ENCODE peak calls at places on chromosomes 4 and X, in five cellular contexts. A is K562, B is A549, V is HepG2, N is SK-N-SH. Z is an unnamed sample.
A peak's percentile ranks its signal among the peaks of the same experiment; 100 is the strongest.

GRCh38 chrX:1507511-1508463 is 29.2 kb downstream of the P2RY8 start:
- DNase-seq in N (no peak), A (no peak), V (no peak), B (no peak), Z (no peak)

GRCh38 chr4:118281611-118282442 is 71.0 kb downstream of the PRSS12 start:
- DNase-seq in B (no peak), A (peak; percentile 15), N (no peak), V (peak; percentile 18), Z (peak; percentile 19)

GRCh38 chrX:125202486-125203378 is 116.9 kb upstream of the TEX13C start:
- DNase-seq in N (peak; percentile 2), V (no peak), B (no peak), A (no peak), Z (no peak)

GRCh38 chrX:11427082-11428033 is 134.1 kb downstream of the AMELX start:
- DNase-seq in A (peak; percentile 67), N (peak; percentile 26), V (no peak), B (no peak), Z (peak; percentile 29)

GRCh38 chr4:1533501-1534064 is 127.3 kb upstream of the NKX1-1 start:
- DNase-seq in N (no peak), V (no peak), B (no peak), A (no peak), Z (no peak)

GRCh38 chr4:15778191-15778741 is at the start of gene CD38:
- DNase-seq in A (no peak), N (peak; percentile 78), V (no peak), B (peak; percentile 10), Z (no peak)

GRCh38 chr4:52376107-52376704 is 282.9 kb downstream of the USP46 start:
- DNase-seq in A (peak; percentile 32), V (peak; percentile 45), B (peak; percentile 5), N (peak; percentile 41), Z (peak; percentile 51)

GRCh38 chr4:162011039-162011438 is 152.8 kb downstream of the FSTL5 start:
- DNase-seq in A (no peak), B (no peak), N (no peak), V (no peak), Z (no peak)

GRCh38 chr4:3308691-3309090 is 15.9 kb downstream of the RGS12 start:
- DNase-seq in A (no peak), B (no peak), N (no peak), V (no peak), Z (no peak)

GRCh38 chrX:16882702-16883486 is 12.7 kb upstream of the RBBP7 start:
- DNase-seq in N (peak; percentile 70), V (peak; percentile 44), B (peak; percentile 74), A (peak; percentile 59), Z (peak; percentile 73)

GRCh38 chrX:29788991-29789699 is 426.2 kb upstream of the MAGEB2 start:
- DNase-seq in V (no peak), N (no peak), A (no peak), B (no peak), Z (no peak)

GRCh38 chrX:31224321-31225012 is 152.6 kb upstream of the FTHL17 start:
- DNase-seq in N (no peak), B (no peak), V (no peak), A (no peak), Z (peak; percentile 8)

GRCh38 chr4:52098618-52099017 is 47.5 kb downstream of the SPATA18 start:
- DNase-seq in B (no peak), A (no peak), N (no peak), V (no peak), Z (no peak)

GRCh38 chr4:188145626-188146025 is 6.4 kb downstream of the TRIML1 start:
- DNase-seq in N (no peak), B (no peak), V (no peak), A (no peak), Z (no peak)

GRCh38 chrX:38903093-38903492 is 101.8 kb downstream of the MID1IP1 start:
- DNase-seq in B (no peak), V (no peak), N (no peak), A (no peak), Z (no peak)

GRCh38 chrX:21666679-21667078 is 8.5 kb upstream of the KLHL34 start:
- DNase-seq in B (no peak), N (no peak), A (no peak), V (no peak), Z (no peak)

GRCh38 chr4:52660643-52661042 is 1.5 kb upstream of the USP46 start:
- DNase-seq in A (no peak), N (no peak), V (no peak), B (no peak), Z (no peak)

GRCh38 chrX:30615229-30615628 is 37.7 kb upstream of the TASL start:
- DNase-seq in B (no peak), N (no peak), A (no peak), V (no peak), Z (no peak)

GRCh38 chrX:112636951-112637541 is 42.7 kb downstream of the LHFPL1 start:
- DNase-seq in N (no peak), V (no peak), A (no peak), B (no peak), Z (no peak)

GRCh38 chr4:8761824-8762205 is 109.8 kb downstream of the HMX1 start:
- DNase-seq in N (no peak), B (no peak), V (no peak), A (no peak), Z (no peak)

GRCh38 chr4:24885342-24885741 is 27.5 kb downstream of the CCDC149 start:
- DNase-seq in A (no peak), N (no peak), B (no peak), V (no peak), Z (no peak)

GRCh38 chrX:12895856-12896255 is 10.6 kb upstream of the TLR8 start:
- DNase-seq in N (no peak), A (no peak), V (no peak), B (no peak), Z (peak; percentile 27)
- TF ChIP-seq MAX in N (no peak), A (no peak), V (no peak), B (no peak), Z (no peak)

DNA sequence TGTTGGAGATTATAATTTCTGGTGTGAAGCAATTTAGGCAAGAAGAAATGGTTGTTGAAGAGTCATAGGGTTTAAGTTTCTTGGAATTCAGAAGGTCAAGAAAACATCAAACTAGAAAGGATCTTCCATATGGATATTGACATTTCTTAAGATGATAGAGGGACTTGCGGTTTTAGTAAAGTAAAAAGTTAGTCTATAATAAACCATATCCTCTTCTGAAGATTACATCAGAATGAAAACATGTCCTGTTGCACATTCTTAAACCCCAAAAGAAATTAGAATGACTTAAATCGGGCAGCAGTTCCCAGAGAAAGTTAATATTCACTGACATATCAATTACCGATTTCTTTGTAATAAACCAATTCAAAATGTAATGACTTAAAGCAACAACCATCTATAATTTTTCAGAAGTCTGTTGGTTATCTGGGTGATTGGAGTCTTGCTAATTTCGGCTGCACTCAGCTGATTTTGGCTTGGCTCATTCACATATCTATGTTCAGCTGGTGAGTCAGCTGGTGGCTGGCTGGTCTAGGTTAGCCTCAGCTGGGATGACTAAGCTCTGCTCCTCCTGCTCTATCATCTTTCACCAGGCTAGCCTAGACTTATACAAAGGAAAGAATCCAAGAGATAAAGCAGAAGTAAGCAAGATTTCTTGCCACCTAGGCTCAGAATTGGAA is 24.4 kb upstream of the DYNLT3 start:
- DNase-seq in A (peak; percentile 31), B (peak; percentile 69), N (no peak), V (no peak), Z (peak; percentile 46)
- TF ChIP-seq MAX in A (no peak), B (no peak), N (no peak), V (no peak), Z (no peak)

GRCh38 chr4:138241281-138242075 is 671 bp downstream of the SLC7A11 start:
- DNase-seq in N (no peak), V (no peak), B (no peak), A (peak; percentile 37), Z (peak; percentile 54)
- TF ChIP-seq MAX in N (no peak), V (no peak), B (no peak), A (peak; percentile 53), Z (no peak)

GRCh38 chr4:150799207-150799606 is 215.9 kb downstream of the LRBA start:
- DNase-seq in B (no peak), A (no peak), V (peak; percentile 16), N (no peak), Z (no peak)
- TF ChIP-seq MAX in B (no peak), A (no peak), V (no peak), N (no peak), Z (no peak)

GRCh38 chr4:7703669-7704068 is 236.0 kb downstream of the AFAP1 start:
- DNase-seq in N (no peak), B (no peak), V (peak; percentile 7), A (peak; percentile 38), Z (no peak)

GRCh38 chr4:7704625-7705024 is 235.0 kb downstream of the AFAP1 start:
- DNase-seq in V (no peak), N (no peak), A (no peak), B (no peak), Z (no peak)

GRCh38 chr4:7704091-7704490 is 235.6 kb downstream of the AFAP1 start:
- DNase-seq in V (no peak), B (no peak), N (no peak), A (no peak), Z (no peak)

GRCh38 chr4:7705602-7706001 is 234.1 kb downstream of the AFAP1 start:
- DNase-seq in B (no peak), V (no peak), A (no peak), N (no peak), Z (no peak)

DNA sequence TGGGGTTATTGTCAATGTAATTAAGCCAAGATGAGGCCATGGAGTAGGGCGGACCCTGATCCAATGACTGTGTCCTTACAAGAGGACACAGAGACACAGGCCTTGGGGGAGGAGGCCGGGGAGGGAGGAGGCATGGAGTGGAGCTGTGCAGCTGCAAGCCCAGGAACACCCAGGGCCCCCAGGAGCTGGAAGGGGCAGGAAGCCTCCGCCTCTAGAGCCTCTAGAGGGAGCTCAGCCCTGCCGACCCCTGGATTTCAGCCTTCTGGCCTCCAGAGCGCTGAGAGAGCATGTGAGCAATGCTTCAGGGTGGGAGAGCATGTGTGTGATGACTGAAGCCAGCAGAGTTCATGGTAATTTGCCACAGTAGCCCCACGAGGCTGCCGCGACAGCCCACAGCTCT is 234.6 kb downstream of the AFAP1 start:
- DNase-seq in N (no peak), A (no peak), V (peak; percentile 8), B (no peak), Z (no peak)
- TF ChIP-seq MAX in N (no peak), A (no peak), V (no peak), B (no peak), Z (no peak)

DNA sequence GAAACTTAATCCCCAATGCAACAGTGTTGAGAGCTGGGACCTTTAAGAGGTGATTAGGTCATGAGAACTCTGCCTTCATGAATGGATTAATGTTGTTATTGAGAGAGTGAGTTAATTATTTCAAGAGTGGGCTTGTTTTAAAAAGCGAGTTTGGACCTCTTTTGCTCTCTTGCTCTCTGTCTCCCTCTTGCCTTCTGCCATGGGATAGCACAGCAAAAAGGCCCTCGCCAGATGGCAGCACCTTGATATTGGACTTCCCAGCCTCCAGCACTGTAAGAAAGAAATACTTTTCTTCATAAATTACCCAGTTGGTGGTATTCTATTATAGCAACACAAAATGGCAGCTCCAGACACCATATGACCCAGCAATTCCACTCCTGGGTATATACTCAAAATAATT is 7.0 kb upstream of the ATP6AP2 start:
- DNase-seq in A (no peak), N (no peak), V (peak; percentile 18), B (no peak), Z (peak; percentile 25)
- TF ChIP-seq MAX in A (no peak), N (no peak), V (no peak), B (no peak), Z (no peak)

Z was measured in endothelial cell of umbilical vein.